ENCODE peak calls at places on chromosomes 7 and 10, in five cellular contexts. F is fibroblast of the conjunctiva; T is activated CD4-positive, alpha-beta T cell treated with anti-CD3 and anti-CD28 coated beads, Interleukin-2, amount 50 U/mL, for 4 hours; U is HS-5; O is fibroblast of mammary gland. X is an unnamed sample.

GRCh38 chr10:3406556-3406955 is 234.0 kb upstream of the PITRM1 start:
- DNase-seq in F (no peak), T (no peak), U (no peak), O (no peak), X (no peak)

GRCh38 chr10:13930123-13930522 is 343.4 kb downstream of the PRPF18 start:
- DNase-seq in F (no peak), T (no peak), U (no peak), O (no peak), X (no peak)

GRCh38 chr7:22576941-22577927 is 77.2 kb upstream of the STEAP1B start:
- DNase-seq in F (peak; percentile 91), T (no peak), U (peak; percentile 100), O (peak; percentile 96), X (peak; percentile 83)

GRCh38 chr7:134197342-134197741 is 70.2 kb downstream of the LRGUK start:
- DNase-seq in F (no peak), T (no peak), U (no peak), O (no peak), X (no peak)

GRCh38 chr7:44220046-44220720 is 19.4 kb downstream of the YKT6 start:
- DNase-seq in F (no peak), T (no peak), U (no peak), O (no peak), X (no peak)

GRCh38 chr7:371779-372545 is 82.0 kb downstream of the FOXL3 start:
- DNase-seq in F (no peak), T (no peak), U (no peak), O (no peak), X (no peak)

GRCh38 chr7:134826105-134826504 is 46.7 kb downstream of the CALD1 start:
- DNase-seq in F (no peak), T (no peak), U (no peak), O (peak; percentile 94), X (peak; percentile 95)

GRCh38 chr7:30365626-30366025 is 81.2 kb downstream of the ZNRF2 start:
- DNase-seq in F (no peak), T (no peak), U (no peak), O (no peak), X (no peak)

GRCh38 chr7:50418086-50418515 is 32.0 kb downstream of the FIGNL1 start:
- DNase-seq in F (peak; percentile 66), T (peak; percentile 67), U (peak; percentile 40), O (peak; percentile 80), X (peak; percentile 84)

GRCh38 chr7:4434306-4434705 is 247.8 kb upstream of the FOXK1 start:
- DNase-seq in F (no peak), T (no peak), U (no peak), O (no peak), X (no peak)

GRCh38 chr7:128206747-128207500 is 34.2 kb upstream of the LEP start:
- DNase-seq in F (no peak), T (no peak), U (no peak), O (no peak), X (no peak)

X was measured in myocyte.